ENCODE peak calls at places on chromosomes 13 and 19, in five cellular contexts. Q is heart right ventricle; U is CD4-positive, alpha-beta T cell; V is activated CD8-positive, alpha-beta T cell treated with anti-CD3 and anti-CD28 coated beads for 36 hours; S is left cardiac atrium. A is an unnamed sample.
A peak's percentile ranks its signal among the peaks of the same experiment; 100 is the strongest.

GRCh38 chr13:32850311-32851052 is 165.7 kb upstream of the KL start:
- ATAC-seq in V (no peak), S (no peak), U (no peak), Q (no peak), A (no peak)

GRCh38 chr19:9966448-9966847 is 30.1 kb upstream of the OLFM2 start:
- ATAC-seq in V (no peak), Q (no peak), S (no peak), U (no peak), A (no peak)

GRCh38 chr19:10898633-10899032 is 27.3 kb downstream of the CARM1 start:
- ATAC-seq in S (no peak), V (no peak), Q (peak; percentile 17), U (no peak), A (no peak)

GRCh38 chr13:44196186-44196751 is 177.4 kb upstream of the SERP2 start:
- ATAC-seq in S (no peak), U (no peak), Q (no peak), V (peak; percentile 14), A (peak; percentile 60)

GRCh38 chr13:59734393-59734792 is 429.3 kb downstream of the DIAPH3 start:
- ATAC-seq in V (peak; percentile 24), Q (no peak), S (no peak), U (no peak), A (peak; percentile 76)

GRCh38 chr13:110538632-110539031 is 22.9 kb downstream of the RAB20 start:
- ATAC-seq in Q (peak; percentile 68), U (no peak), S (peak; percentile 52), V (no peak), A (no peak)

GRCh38 chr19:6250024-6250605 is 29.7 kb downstream of the MLLT1 start:
- ATAC-seq in U (no peak), S (no peak), V (no peak), Q (no peak), A (peak; percentile 64)

GRCh38 chr13:99686157-99686572 is 184.9 kb downstream of the TM9SF2 start:
- ATAC-seq in V (no peak), U (no peak), Q (peak; percentile 99), S (peak; percentile 92), A (no peak)

GRCh38 chr19:56333506-56333905 is 18.9 kb upstream of the ZSCAN5A start:
- ATAC-seq in V (peak; percentile 62), U (no peak), Q (no peak), S (no peak), A (peak; percentile 60)

GRCh38 chr19:8397746-8398721 is 7.9 kb downstream of the RAB11B start:
- ATAC-seq in U (no peak), Q (peak; percentile 1), S (peak; percentile 6), V (no peak), A (no peak)

GRCh38 chr19:16386619-16387240 is 62.1 kb downstream of the KLF2 start:
- ATAC-seq in U (peak; percentile 55), S (no peak), Q (no peak), V (peak; percentile 70), A (peak; percentile 61)

GRCh38 chr19:13959141-13959961 is 7.0 kb downstream of the DCAF15 start:
- ATAC-seq in S (no peak), V (no peak), Q (no peak), U (no peak), A (no peak)

GRCh38 chr19:5913739-5914357 is at the start of gene CAPS:
- ATAC-seq in S (peak; percentile 63), V (no peak), Q (peak; percentile 69), U (no peak), A (no peak)

GRCh38 chr19:32977269-32977668 is 5.2 kb downstream of the FAAP24 start:
- ATAC-seq in S (no peak), U (no peak), Q (no peak), V (no peak), A (no peak)

GRCh38 chr13:79346300-79346914 is 59.6 kb downstream of the RBM26 start:
- ATAC-seq in S (no peak), Q (no peak), V (peak; percentile 34), U (no peak), A (no peak)

A was measured in activated T-helper 17 cell treated with anti-CD3 and anti-CD28 coated beads, Interleukin-2, amount 50 U/mL, for 72 hours.